ENCODE peak calls at places on chromosomes 5 and 9, in nine cellular contexts. M is coronary artery, E is H9, A is dorsolateral prefrontal cortex, U is lower lobe of right lung, C is A673, G is ovary, X is RWPE1, Z is upper lobe of right lung. B is an unnamed sample.

GRCh38 chr5:10064546-10065215 is 185.0 kb downstream of the ATPSCKMT start:
- DNase-seq in M (peak), E (no peak), A (no peak), U (no peak), C (no peak), G (no peak), X (no peak), Z (no peak), B (no peak)

GRCh38 chr5:172005708-172006377 is 595 bp downstream of the FBXW11 start:
- DNase-seq in M (no peak), E (peak), A (peak), U (peak), C (peak), G (peak), X (peak), Z (peak), B (no peak)

GRCh38 chr9:99873531-99873930 is 32.9 kb upstream of the STX17 start:
- DNase-seq in M (no peak), E (no peak), A (no peak), U (no peak), C (no peak), G (no peak), X (peak), Z (no peak), B (no peak)

GRCh38 chr5:122458278-122458872 is 146.3 kb downstream of the SNCAIP start:
- DNase-seq in M (no peak), E (no peak), A (no peak), U (no peak), C (peak), G (no peak), X (peak), Z (no peak), B (no peak)

GRCh38 chr9:93776873-93777272 is 178.3 kb downstream of the BARX1 start:
- DNase-seq in M (no peak), E (no peak), A (no peak), U (no peak), C (no peak), G (no peak), X (no peak), Z (no peak), B (no peak)

GRCh38 chr9:69975681-69976080 is 68.0 kb upstream of the MAMDC2 start:
- DNase-seq in M (no peak), E (no peak), A (no peak), U (no peak), C (peak), G (no peak), X (no peak), Z (no peak), B (no peak)

GRCh38 chr9:117034862-117035261 is 347.8 kb downstream of the TRIM32 start:
- DNase-seq in M (no peak), E (peak), A (no peak), U (no peak), C (peak), G (peak), X (peak), Z (no peak), B (no peak)

GRCh38 chr5:118919016-118919415 is 69.3 kb downstream of the DTWD2 start:
- DNase-seq in M (no peak), E (no peak), A (no peak), U (no peak), C (peak), G (no peak), X (no peak), Z (no peak), B (no peak)

GRCh38 chr5:54646285-54647101 is 128.9 kb downstream of the SNX18 start:
- DNase-seq in M (peak), E (peak), A (no peak), U (peak), C (peak), G (peak), X (no peak), Z (peak), B (peak)

GRCh38 chr5:14394365-14394764 is 187.2 kb upstream of the OTULINL start:
- DNase-seq in M (no peak), E (no peak), A (no peak), U (no peak), C (no peak), G (no peak), X (no peak), Z (no peak), B (no peak)

DNA sequence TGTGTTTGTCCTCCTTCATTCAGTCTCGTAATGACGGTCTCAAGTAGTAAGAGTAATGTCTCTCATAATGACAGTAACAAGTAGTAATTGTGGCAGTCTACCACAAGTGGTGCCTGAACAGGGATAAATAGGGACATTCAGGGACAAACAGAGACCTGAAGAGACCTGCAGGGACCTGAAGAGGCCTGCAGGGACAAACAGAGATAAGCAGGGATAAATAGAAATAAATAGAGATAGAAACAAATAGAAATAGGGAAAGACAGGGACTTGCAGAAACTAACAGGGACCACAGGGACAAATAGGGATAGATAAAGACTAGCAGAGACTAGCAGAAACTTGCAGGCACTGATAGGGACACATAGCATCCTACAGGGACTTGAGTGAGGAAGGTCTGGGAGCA is 7.9 kb downstream of the UGT3A2 start:
- DNase-seq in M (no peak), E (no peak), A (no peak), U (no peak), C (no peak), G (no peak), X (no peak), Z (no peak), B (no peak)
- H3K27ac ChIP-seq in M (no peak), E (no peak), A (no peak), U (no peak), C (peak), G (no peak), X (no peak), Z (no peak), B (no peak)

DNA sequence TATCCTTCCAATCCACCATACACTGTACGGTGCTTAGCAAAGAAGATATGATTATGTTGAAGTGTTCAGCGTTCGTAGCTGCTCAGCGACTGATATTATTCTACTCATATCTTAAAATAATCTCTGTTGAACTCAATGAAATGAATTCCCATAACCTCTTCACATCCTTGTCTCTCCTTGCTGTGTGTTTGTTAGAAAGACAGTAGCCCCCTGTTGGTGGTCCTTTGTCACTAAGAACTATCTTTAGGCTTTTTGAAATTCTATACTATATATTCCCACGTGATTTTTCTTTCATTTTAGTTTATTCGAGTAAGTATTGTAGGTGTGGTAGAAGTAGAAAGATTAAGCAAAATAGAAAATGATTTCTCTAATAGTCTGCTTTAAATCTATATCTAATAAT is 762.8 kb upstream of the WWC1 start:
- DNase-seq in M (no peak), E (no peak), A (no peak), U (no peak), C (no peak), G (no peak), X (no peak), Z (no peak), B (no peak)
- TF ChIP-seq CTCF in M (no peak), E (peak), A (no peak), U (no peak), C (peak), G (no peak), X (no peak), Z (no peak), B (no peak)

GRCh38 chr9:75039006-75039405 is 10.9 kb upstream of the CARNMT1 start:
- DNase-seq in M (no peak), E (no peak), A (no peak), U (no peak), C (no peak), G (no peak), X (no peak), Z (no peak), B (no peak)
- H3K27ac ChIP-seq in M (peak), E (no peak), A (peak), U (no peak), C (no peak), G (no peak), X (no peak), Z (no peak), B (no peak)

DNA sequence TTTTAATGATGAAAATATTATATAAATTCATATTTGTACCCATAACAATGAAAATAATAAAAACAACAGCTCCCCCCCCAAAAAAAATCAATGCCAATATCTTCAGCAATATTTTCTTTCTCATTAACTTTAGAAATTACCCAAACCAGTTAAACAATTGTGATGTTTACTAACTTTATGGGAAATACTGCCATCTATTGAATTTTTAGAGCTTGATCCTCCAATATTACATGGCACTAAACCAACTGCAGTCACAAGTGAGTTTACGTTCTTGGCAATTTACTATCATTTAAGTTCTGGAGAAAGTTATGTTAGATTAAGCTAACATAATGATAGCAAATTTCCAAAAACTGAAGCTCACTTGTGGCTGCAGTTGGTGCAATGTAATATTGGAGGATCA is 379.6 kb downstream of the CDH18 start:
- DNase-seq in M (no peak), E (no peak), A (no peak), U (no peak), C (peak), G (no peak), X (peak), Z (no peak), B (no peak)
- TF ChIP-seq CTCF in M (no peak), E (peak), A (peak), U (no peak), C (peak), G (no peak), X (peak), Z (peak), B (no peak)

DNA sequence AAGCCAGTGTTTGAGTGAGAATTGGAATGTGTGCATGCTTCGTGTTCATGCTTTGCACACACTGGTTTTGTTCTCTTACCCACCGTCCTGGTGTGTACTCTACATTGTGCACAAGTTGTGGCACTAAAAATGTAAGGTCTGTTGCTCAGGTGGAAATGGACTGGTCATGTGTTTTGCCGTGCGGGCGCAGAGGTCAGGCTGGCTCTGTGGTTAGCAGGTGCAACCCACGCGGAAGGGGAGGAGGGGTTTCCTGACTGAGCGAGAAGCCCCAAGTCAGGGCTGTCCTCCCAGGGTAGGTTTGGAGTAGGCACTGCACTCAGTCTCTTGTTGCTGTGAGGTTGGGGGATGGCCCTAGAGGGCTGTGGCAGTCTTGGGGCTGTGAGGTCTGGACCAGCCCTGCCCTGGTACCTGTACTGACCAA is 86.6 kb downstream of the EHMT1 start:
- DNase-seq in M (no peak), E (no peak), A (no peak), U (no peak), C (no peak), G (no peak), X (no peak), Z (no peak), B (peak)
- H3K27ac ChIP-seq in M (no peak), E (no peak), A (no peak), U (no peak), C (no peak), G (no peak), X (peak), Z (no peak), B (no peak)

DNA sequence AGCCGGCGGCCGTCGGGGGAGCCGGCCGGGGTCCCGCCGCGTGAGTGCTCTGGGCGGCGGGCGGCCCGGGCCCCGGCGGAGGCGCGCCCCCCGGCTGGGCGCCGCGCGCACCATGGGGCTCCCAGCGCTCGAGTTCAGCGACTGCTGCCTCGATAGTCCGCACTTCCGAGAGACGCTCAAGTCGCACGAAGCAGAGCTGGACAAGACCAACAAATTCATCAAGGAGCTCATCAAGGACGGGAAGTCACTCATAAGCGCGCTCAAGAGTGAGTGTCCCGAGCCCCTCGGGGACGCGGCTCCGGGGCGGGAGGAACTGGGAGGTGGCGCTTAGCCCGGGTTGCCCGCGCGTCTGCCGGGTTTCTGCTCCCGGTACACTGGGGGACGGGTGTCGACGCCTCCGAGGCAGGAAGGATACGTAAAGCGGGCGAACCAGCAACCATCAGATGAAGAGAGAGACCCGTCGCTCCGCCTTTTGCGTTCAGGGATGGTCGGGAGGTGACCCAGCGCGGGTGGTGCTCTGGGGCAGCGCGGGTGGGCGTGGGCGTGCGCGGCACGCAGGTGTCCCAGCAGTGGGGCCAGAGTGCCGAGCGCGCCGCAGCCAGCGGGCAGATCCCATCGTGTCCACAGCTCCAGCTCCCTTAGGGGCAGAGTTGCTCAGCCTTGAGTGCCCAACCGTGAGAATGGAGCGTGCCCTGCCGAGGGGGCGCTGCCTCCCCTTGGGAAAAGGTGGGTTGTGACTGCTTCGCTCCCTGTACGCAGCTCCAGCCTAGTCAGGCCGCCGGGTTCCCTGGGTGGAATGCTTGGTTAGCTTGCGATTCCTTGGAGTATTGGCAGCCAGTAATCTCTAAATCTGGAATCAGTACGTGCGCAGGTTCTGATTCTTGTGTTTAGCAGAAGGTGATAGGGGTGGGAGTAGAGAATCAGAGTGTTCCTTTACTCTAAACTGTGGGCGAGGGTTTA is 753 bp downstream of the ARHGAP26 start:
- DNase-seq in M (peak), E (peak), A (peak), U (peak), C (peak), G (peak), X (peak), Z (peak), B (peak)
- TF ChIP-seq CTCF in M (no peak), E (peak), A (peak), U (no peak), C (peak), G (no peak), X (peak), Z (peak), B (no peak)

B was measured in CD4-positive, alpha-beta T cell.